ENCODE peak calls at places on chromosomes 13 and 19, in eight cellular contexts. One of them, this sample, is unnamed.

GRCh38 chr19:13864513-13865242 is 12.3 kb upstream of the NANOS3 start:
- DNase-seq in LoVo: no peak
- DNase-seq in HTR-8/SVneo: no peak
- DNase-seq in fibroblast of lung: no peak
- DNase-seq in activated CD8-positive, alpha-beta memory T cell treated with anti-CD3 and anti-CD28 coated beads, Interleukin-2, amount 50 U/mL, for 4 hours: no peak
- DNase-seq in kidney tubule cell: no peak
- DNase-seq in KG1: no peak
- DNase-seq in stimulated activated CD4-positive, alpha-beta T cell treated with anti-CD3 and anti-CD28 coated beads, Interleukin-2, amount 100 ng/mL, for 48 hours: no peak
- DNase-seq in this sample: peak

GRCh38 chr19:11792942-11793341 is 5.4 kb upstream of the ZNF491 start:
- DNase-seq in LoVo: no peak
- DNase-seq in HTR-8/SVneo: no peak
- DNase-seq in fibroblast of lung: no peak
- DNase-seq in activated CD8-positive, alpha-beta memory T cell treated with anti-CD3 and anti-CD28 coated beads, Interleukin-2, amount 50 U/mL, for 4 hours: no peak
- DNase-seq in kidney tubule cell: no peak
- DNase-seq in KG1: no peak
- DNase-seq in stimulated activated CD4-positive, alpha-beta T cell treated with anti-CD3 and anti-CD28 coated beads, Interleukin-2, amount 100 ng/mL, for 48 hours: no peak
- DNase-seq in this sample: no peak

GRCh38 chr19:18364826-18365528 is 21.0 kb upstream of the GDF15 start:
- DNase-seq in LoVo: peak
- DNase-seq in HTR-8/SVneo: peak
- DNase-seq in fibroblast of lung: peak
- DNase-seq in activated CD8-positive, alpha-beta memory T cell treated with anti-CD3 and anti-CD28 coated beads, Interleukin-2, amount 50 U/mL, for 4 hours: no peak
- DNase-seq in kidney tubule cell: peak
- DNase-seq in KG1: no peak
- DNase-seq in stimulated activated CD4-positive, alpha-beta T cell treated with anti-CD3 and anti-CD28 coated beads, Interleukin-2, amount 100 ng/mL, for 48 hours: no peak
- DNase-seq in this sample: peak

GRCh38 chr13:75864718-75865117 is 228.6 kb downstream of the LMO7 start:
- DNase-seq in LoVo: no peak
- DNase-seq in HTR-8/SVneo: no peak
- DNase-seq in fibroblast of lung: peak
- DNase-seq in activated CD8-positive, alpha-beta memory T cell treated with anti-CD3 and anti-CD28 coated beads, Interleukin-2, amount 50 U/mL, for 4 hours: no peak
- DNase-seq in kidney tubule cell: peak
- DNase-seq in KG1: no peak
- DNase-seq in stimulated activated CD4-positive, alpha-beta T cell treated with anti-CD3 and anti-CD28 coated beads, Interleukin-2, amount 100 ng/mL, for 48 hours: no peak
- DNase-seq in this sample: peak

GRCh38 chr13:23842406-23842805 is 46.8 kb downstream of the MIPEP start:
- DNase-seq in LoVo: no peak
- DNase-seq in HTR-8/SVneo: no peak
- DNase-seq in fibroblast of lung: no peak
- DNase-seq in activated CD8-positive, alpha-beta memory T cell treated with anti-CD3 and anti-CD28 coated beads, Interleukin-2, amount 50 U/mL, for 4 hours: no peak
- DNase-seq in kidney tubule cell: no peak
- DNase-seq in KG1: no peak
- DNase-seq in stimulated activated CD4-positive, alpha-beta T cell treated with anti-CD3 and anti-CD28 coated beads, Interleukin-2, amount 100 ng/mL, for 48 hours: no peak
- DNase-seq in this sample: no peak

GRCh38 chr19:41095703-41096102 is 7.5 kb downstream of the CYP2A13 start:
- DNase-seq in LoVo: no peak
- DNase-seq in HTR-8/SVneo: no peak
- DNase-seq in fibroblast of lung: no peak
- DNase-seq in activated CD8-positive, alpha-beta memory T cell treated with anti-CD3 and anti-CD28 coated beads, Interleukin-2, amount 50 U/mL, for 4 hours: no peak
- DNase-seq in kidney tubule cell: no peak
- DNase-seq in KG1: no peak
- DNase-seq in stimulated activated CD4-positive, alpha-beta T cell treated with anti-CD3 and anti-CD28 coated beads, Interleukin-2, amount 100 ng/mL, for 48 hours: no peak
- DNase-seq in this sample: no peak

GRCh38 chr19:45973564-45974338 is at the start of gene NOVA2:
- DNase-seq in LoVo: no peak
- DNase-seq in HTR-8/SVneo: peak
- DNase-seq in fibroblast of lung: peak
- DNase-seq in activated CD8-positive, alpha-beta memory T cell treated with anti-CD3 and anti-CD28 coated beads, Interleukin-2, amount 50 U/mL, for 4 hours: peak
- DNase-seq in kidney tubule cell: peak
- DNase-seq in KG1: no peak
- DNase-seq in stimulated activated CD4-positive, alpha-beta T cell treated with anti-CD3 and anti-CD28 coated beads, Interleukin-2, amount 100 ng/mL, for 48 hours: peak
- DNase-seq in this sample: peak

GRCh38 chr19:35742121-35742724 is at the start of gene IGFLR1:
- DNase-seq in LoVo: no peak
- DNase-seq in HTR-8/SVneo: no peak
- DNase-seq in fibroblast of lung: no peak
- DNase-seq in activated CD8-positive, alpha-beta memory T cell treated with anti-CD3 and anti-CD28 coated beads, Interleukin-2, amount 50 U/mL, for 4 hours: peak
- DNase-seq in kidney tubule cell: no peak
- DNase-seq in KG1: no peak
- DNase-seq in stimulated activated CD4-positive, alpha-beta T cell treated with anti-CD3 and anti-CD28 coated beads, Interleukin-2, amount 100 ng/mL, for 48 hours: peak
- DNase-seq in this sample: no peak

GRCh38 chr19:48329167-48329891 is 4.0 kb downstream of the EMP3 start:
- DNase-seq in LoVo: peak
- DNase-seq in HTR-8/SVneo: no peak
- DNase-seq in fibroblast of lung: peak
- DNase-seq in activated CD8-positive, alpha-beta memory T cell treated with anti-CD3 and anti-CD28 coated beads, Interleukin-2, amount 50 U/mL, for 4 hours: peak
- DNase-seq in kidney tubule cell: peak
- DNase-seq in KG1: peak
- DNase-seq in stimulated activated CD4-positive, alpha-beta T cell treated with anti-CD3 and anti-CD28 coated beads, Interleukin-2, amount 100 ng/mL, for 48 hours: peak
- DNase-seq in this sample: peak

GRCh38 chr13:37884674-37885073 is 15.1 kb upstream of the TRPC4 start:
- DNase-seq in LoVo: no peak
- DNase-seq in HTR-8/SVneo: no peak
- DNase-seq in fibroblast of lung: no peak
- DNase-seq in activated CD8-positive, alpha-beta memory T cell treated with anti-CD3 and anti-CD28 coated beads, Interleukin-2, amount 50 U/mL, for 4 hours: no peak
- DNase-seq in kidney tubule cell: no peak
- DNase-seq in KG1: no peak
- DNase-seq in stimulated activated CD4-positive, alpha-beta T cell treated with anti-CD3 and anti-CD28 coated beads, Interleukin-2, amount 100 ng/mL, for 48 hours: no peak
- DNase-seq in this sample: no peak

GRCh38 chr13:37769545-37769944 is 100.0 kb downstream of the TRPC4 start:
- DNase-seq in LoVo: no peak
- DNase-seq in HTR-8/SVneo: no peak
- DNase-seq in fibroblast of lung: no peak
- DNase-seq in activated CD8-positive, alpha-beta memory T cell treated with anti-CD3 and anti-CD28 coated beads, Interleukin-2, amount 50 U/mL, for 4 hours: no peak
- DNase-seq in kidney tubule cell: no peak
- DNase-seq in KG1: no peak
- DNase-seq in stimulated activated CD4-positive, alpha-beta T cell treated with anti-CD3 and anti-CD28 coated beads, Interleukin-2, amount 100 ng/mL, for 48 hours: no peak
- DNase-seq in this sample: no peak

GRCh38 chr19:53076984-53077383 is 26.2 kb downstream of the ZNF160 start:
- DNase-seq in LoVo: no peak
- DNase-seq in HTR-8/SVneo: peak
- DNase-seq in fibroblast of lung: peak
- DNase-seq in activated CD8-positive, alpha-beta memory T cell treated with anti-CD3 and anti-CD28 coated beads, Interleukin-2, amount 50 U/mL, for 4 hours: no peak
- DNase-seq in kidney tubule cell: peak
- DNase-seq in KG1: no peak
- DNase-seq in stimulated activated CD4-positive, alpha-beta T cell treated with anti-CD3 and anti-CD28 coated beads, Interleukin-2, amount 100 ng/mL, for 48 hours: no peak
- DNase-seq in this sample: peak

GRCh38 chr19:16328824-16329482 is 4.3 kb downstream of the KLF2 start:
- DNase-seq in LoVo: no peak
- DNase-seq in HTR-8/SVneo: no peak
- DNase-seq in fibroblast of lung: no peak
- DNase-seq in activated CD8-positive, alpha-beta memory T cell treated with anti-CD3 and anti-CD28 coated beads, Interleukin-2, amount 50 U/mL, for 4 hours: peak
- DNase-seq in kidney tubule cell: no peak
- DNase-seq in KG1: no peak
- DNase-seq in stimulated activated CD4-positive, alpha-beta T cell treated with anti-CD3 and anti-CD28 coated beads, Interleukin-2, amount 100 ng/mL, for 48 hours: no peak
- DNase-seq in this sample: no peak

GRCh38 chr19:485583-486236 is 10.6 kb upstream of the MADCAM1 start:
- DNase-seq in LoVo: no peak
- DNase-seq in HTR-8/SVneo: no peak
- DNase-seq in fibroblast of lung: peak
- DNase-seq in activated CD8-positive, alpha-beta memory T cell treated with anti-CD3 and anti-CD28 coated beads, Interleukin-2, amount 50 U/mL, for 4 hours: no peak
- DNase-seq in kidney tubule cell: peak
- DNase-seq in KG1: no peak
- DNase-seq in stimulated activated CD4-positive, alpha-beta T cell treated with anti-CD3 and anti-CD28 coated beads, Interleukin-2, amount 100 ng/mL, for 48 hours: no peak
- DNase-seq in this sample: no peak

GRCh38 chr19:4069331-4069959 is 2.7 kb upstream of the ZBTB7A start:
- DNase-seq in LoVo: no peak
- DNase-seq in HTR-8/SVneo: no peak
- DNase-seq in fibroblast of lung: no peak
- DNase-seq in activated CD8-positive, alpha-beta memory T cell treated with anti-CD3 and anti-CD28 coated beads, Interleukin-2, amount 50 U/mL, for 4 hours: no peak
- DNase-seq in kidney tubule cell: no peak
- DNase-seq in KG1: no peak
- DNase-seq in stimulated activated CD4-positive, alpha-beta T cell treated with anti-CD3 and anti-CD28 coated beads, Interleukin-2, amount 100 ng/mL, for 48 hours: no peak
- DNase-seq in this sample: no peak

GRCh38 chr13:103067751-103068563 is 1.7 kb upstream of the SLC10A2 start:
- DNase-seq in LoVo: no peak
- DNase-seq in HTR-8/SVneo: no peak
- DNase-seq in fibroblast of lung: no peak
- DNase-seq in activated CD8-positive, alpha-beta memory T cell treated with anti-CD3 and anti-CD28 coated beads, Interleukin-2, amount 50 U/mL, for 4 hours: no peak
- DNase-seq in kidney tubule cell: peak
- DNase-seq in KG1: no peak
- DNase-seq in stimulated activated CD4-positive, alpha-beta T cell treated with anti-CD3 and anti-CD28 coated beads, Interleukin-2, amount 100 ng/mL, for 48 hours: no peak
- DNase-seq in this sample: no peak

GRCh38 chr13:23671367-23671766 is 101.2 kb downstream of the TNFRSF19 start:
- DNase-seq in LoVo: no peak
- DNase-seq in HTR-8/SVneo: no peak
- DNase-seq in fibroblast of lung: peak
- DNase-seq in activated CD8-positive, alpha-beta memory T cell treated with anti-CD3 and anti-CD28 coated beads, Interleukin-2, amount 50 U/mL, for 4 hours: no peak
- DNase-seq in kidney tubule cell: no peak
- DNase-seq in KG1: no peak
- DNase-seq in stimulated activated CD4-positive, alpha-beta T cell treated with anti-CD3 and anti-CD28 coated beads, Interleukin-2, amount 100 ng/mL, for 48 hours: no peak
- DNase-seq in this sample: no peak

GRCh38 chr13:45782327-45783045 is 69.1 kb downstream of the SIAH3 start:
- DNase-seq in LoVo: no peak
- DNase-seq in HTR-8/SVneo: no peak
- DNase-seq in fibroblast of lung: no peak
- DNase-seq in activated CD8-positive, alpha-beta memory T cell treated with anti-CD3 and anti-CD28 coated beads, Interleukin-2, amount 50 U/mL, for 4 hours: no peak
- DNase-seq in kidney tubule cell: no peak
- DNase-seq in KG1: no peak
- DNase-seq in stimulated activated CD4-positive, alpha-beta T cell treated with anti-CD3 and anti-CD28 coated beads, Interleukin-2, amount 100 ng/mL, for 48 hours: no peak
- DNase-seq in this sample: no peak

GRCh38 chr13:98450495-98451167 is 126.3 kb downstream of the STK24 start:
- DNase-seq in LoVo: no peak
- DNase-seq in HTR-8/SVneo: no peak
- DNase-seq in fibroblast of lung: peak
- DNase-seq in activated CD8-positive, alpha-beta memory T cell treated with anti-CD3 and anti-CD28 coated beads, Interleukin-2, amount 50 U/mL, for 4 hours: no peak
- DNase-seq in kidney tubule cell: no peak
- DNase-seq in KG1: no peak
- DNase-seq in stimulated activated CD4-positive, alpha-beta T cell treated with anti-CD3 and anti-CD28 coated beads, Interleukin-2, amount 100 ng/mL, for 48 hours: no peak
- DNase-seq in this sample: no peak

GRCh38 chr13:25329706-25330105 is 28.3 kb downstream of the NUP58 start:
- DNase-seq in LoVo: no peak
- DNase-seq in HTR-8/SVneo: no peak
- DNase-seq in fibroblast of lung: peak
- DNase-seq in activated CD8-positive, alpha-beta memory T cell treated with anti-CD3 and anti-CD28 coated beads, Interleukin-2, amount 50 U/mL, for 4 hours: no peak
- DNase-seq in kidney tubule cell: peak
- DNase-seq in KG1: no peak
- DNase-seq in stimulated activated CD4-positive, alpha-beta T cell treated with anti-CD3 and anti-CD28 coated beads, Interleukin-2, amount 100 ng/mL, for 48 hours: no peak
- DNase-seq in this sample: no peak

This sample was measured in AG08396.